ENCODE peak calls at places on chromosome 17, in four cellular contexts. J is body of pancreas, Y is amygdala, W is NCI-H1694 treated with DMSO at 0.1 percent for 48 hours. C is an unnamed sample.

GRCh38 chr17:62075308-62075815 is 10.3 kb upstream of the MED13 start:
- DNase-seq in J (no peak), Y (no peak), W (no peak), C (no peak)

GRCh38 chr17:40828454-40829039 is 6.1 kb upstream of the KRT10 start:
- DNase-seq in J (no peak), Y (no peak), W (no peak), C (no peak)

GRCh38 chr17:29572691-29573557 is 4.4 kb downstream of the TP53I13 start:
- DNase-seq in J (peak), Y (no peak), W (no peak), C (no peak)

GRCh38 chr17:78117027-78117981 is 11.3 kb downstream of the TMC6 start:
- DNase-seq in J (peak), Y (no peak), W (no peak), C (peak)

GRCh38 chr17:49996121-49996494 is 1.1 kb upstream of the DLX3 start:
- DNase-seq in J (no peak), Y (no peak), W (no peak), C (no peak)

GRCh38 chr17:70108166-70108565 is 33.1 kb downstream of the KCNJ16 start:
- DNase-seq in J (no peak), Y (no peak), W (no peak), C (no peak)

GRCh38 chr17:12887088-12887487 is 97.8 kb downstream of the ARHGAP44 start:
- DNase-seq in J (no peak), Y (no peak), W (no peak), C (no peak)

GRCh38 chr17:77271421-77271820 is 130.7 kb downstream of the SEC14L1 start:
- DNase-seq in J (no peak), Y (no peak), W (no peak), C (no peak)

GRCh38 chr17:47120521-47121095 is 68.5 kb downstream of the CDC27 start:
- DNase-seq in J (no peak), Y (no peak), W (no peak), C (no peak)

GRCh38 chr17:17326275-17326875 is 23.2 kb downstream of the NT5M start:
- DNase-seq in J (no peak), Y (no peak), W (no peak), C (no peak)

C was measured in NCI-H2171 treated with DMSO at 0.1 percent for 48 hours.